ENCODE peak calls at places on chromosomes 7 and 10, in ten cellular contexts. X is GM23248; O is RWPE1; F is spleen; T is thoracic aorta; N is aorta; W is prostate gland; C is CD8-positive, alpha-beta T cell; P is hepatocyte; L is breast epithelium. Z is an unnamed sample.

GRCh38 chr7:159115601-159116501 is 28.8 kb downstream of the VIPR2 start:
- DNase-seq in X (no peak), O (no peak), F (peak), T (no peak), N (no peak), W (no peak), C (no peak), P (no peak), L (no peak), Z (no peak)

GRCh38 chr10:60739581-60739980 is 38.7 kb upstream of the CDK1 start:
- DNase-seq in X (no peak), O (no peak), F (no peak), T (no peak), N (no peak), W (no peak), C (no peak), P (no peak), L (no peak), Z (no peak)

GRCh38 chr7:56007891-56008290 is 43.4 kb downstream of the PSPH start:
- DNase-seq in X (no peak), O (no peak), F (no peak), T (no peak), N (no peak), W (no peak), C (no peak), P (no peak), L (no peak), Z (no peak)

GRCh38 chr10:129965940-129966339 is 1.9 kb upstream of the EBF3 start:
- DNase-seq in X (no peak), O (no peak), F (no peak), T (no peak), N (no peak), W (no peak), C (no peak), P (no peak), L (no peak), Z (no peak)

GRCh38 chr7:49322476-49322875 is 398.1 kb downstream of the CDC14C start:
- DNase-seq in X (no peak), O (no peak), F (no peak), T (no peak), N (no peak), W (no peak), C (no peak), P (no peak), L (no peak), Z (no peak)

GRCh38 chr7:47649901-47650300 is 68.0 kb upstream of the TNS3 start:
- DNase-seq in X (no peak), O (no peak), F (no peak), T (no peak), N (no peak), W (no peak), C (no peak), P (no peak), L (no peak), Z (no peak)

GRCh38 chr10:112390125-112390703 is 16.3 kb downstream of the ACSL5 start:
- DNase-seq in X (no peak), O (no peak), F (no peak), T (no peak), N (no peak), W (no peak), C (no peak), P (no peak), L (no peak), Z (no peak)

GRCh38 chr7:85150624-85151023 is 36.2 kb downstream of the SEMA3D start:
- DNase-seq in X (no peak), O (no peak), F (no peak), T (no peak), N (no peak), W (no peak), C (no peak), P (no peak), L (no peak), Z (no peak)

DNA sequence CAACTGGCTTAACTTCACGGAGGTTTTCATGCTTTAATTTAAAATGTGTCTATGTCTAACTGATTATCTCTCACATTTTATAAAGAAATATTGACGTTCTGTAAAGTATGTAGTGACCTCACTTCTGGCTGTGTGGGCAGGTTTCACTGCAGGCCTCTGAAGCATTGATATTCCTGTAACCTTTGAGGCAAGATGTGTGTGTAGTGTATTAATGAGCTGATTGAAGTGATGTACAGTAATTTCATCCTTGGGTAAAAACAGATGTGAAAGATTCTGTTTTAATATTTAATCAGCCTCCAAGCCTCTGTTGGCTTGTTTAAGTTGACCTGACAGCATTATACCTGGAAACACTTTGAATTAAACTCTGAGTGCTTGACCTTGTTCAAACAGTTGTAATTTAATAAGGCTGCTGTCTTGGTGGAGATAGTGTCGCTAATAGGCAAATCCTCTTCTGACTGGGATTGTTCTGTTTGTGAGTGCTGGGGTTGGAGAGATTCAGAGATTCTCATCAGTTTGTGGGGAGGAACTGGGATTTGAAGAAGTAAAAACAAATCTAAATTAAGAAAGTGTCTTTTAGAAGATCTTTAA is 74.9 kb downstream of the KAT6B start:
- DNase-seq in X (no peak), O (no peak), F (no peak), T (no peak), N (no peak), W (no peak), C (no peak), P (no peak), L (no peak), Z (no peak)
- H3K27ac ChIP-seq in X (no peak), O (no peak), F (no peak), T (no peak), N (no peak), W (no peak), C (no peak), P (peak), L (no peak), Z (no peak)

GRCh38 chr10:33315891-33316290 is 18.6 kb downstream of the NRP1 start:
- DNase-seq in X (no peak), O (no peak), F (no peak), T (no peak), N (no peak), W (no peak), C (no peak), P (no peak), L (no peak), Z (no peak)
- H3K27ac ChIP-seq in X (no peak), O (no peak), F (no peak), T (peak), N (no peak), W (no peak), C (no peak), P (peak), L (no peak), Z (no peak)

GRCh38 chr7:24508301-24508700 is 65.0 kb upstream of the PALS2 start:
- DNase-seq in X (no peak), O (no peak), F (no peak), T (no peak), N (no peak), W (no peak), C (no peak), P (peak), L (no peak), Z (no peak)
- H3K27ac ChIP-seq in X (no peak), O (no peak), F (no peak), T (no peak), N (no peak), W (no peak), C (no peak), P (peak), L (no peak), Z (no peak)

GRCh38 chr10:114380060-114380459 is 24.2 kb downstream of the AFAP1L2 start:
- DNase-seq in X (no peak), O (no peak), F (no peak), T (no peak), N (no peak), W (no peak), C (no peak), P (no peak), L (no peak), Z (no peak)
- H3K27ac ChIP-seq in X (no peak), O (no peak), F (no peak), T (no peak), N (no peak), W (no peak), C (no peak), P (no peak), L (peak), Z (no peak)

GRCh38 chr7:148021507-148022045 is 569.0 kb upstream of the C7orf33 start:
- DNase-seq in X (no peak), O (no peak), F (no peak), T (no peak), N (no peak), W (no peak), C (no peak), P (no peak), L (no peak), Z (no peak)

GRCh38 chr7:148022832-148023231 is 567.7 kb upstream of the C7orf33 start:
- DNase-seq in X (no peak), O (no peak), F (no peak), T (no peak), N (no peak), W (no peak), C (no peak), P (no peak), L (no peak), Z (no peak)

DNA sequence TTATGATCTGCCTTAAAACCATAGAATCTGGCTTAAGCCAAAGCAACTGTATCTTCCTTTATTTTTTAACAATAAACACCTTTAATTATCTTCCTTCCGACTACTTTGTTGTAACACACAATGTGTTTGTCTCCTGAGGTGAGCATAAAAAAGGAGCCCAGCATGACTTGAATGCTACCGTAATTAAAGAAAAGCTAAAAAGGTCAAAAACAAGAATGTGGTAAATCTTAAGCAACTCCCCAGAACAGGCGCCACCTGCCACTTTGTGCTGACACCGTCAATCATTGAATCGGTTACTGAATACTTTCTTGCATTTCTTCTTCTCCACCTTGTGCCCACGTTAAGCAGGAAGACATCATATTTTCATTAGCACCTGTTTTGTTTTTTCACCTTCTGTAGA is 569.9 kb upstream of the C7orf33 start:
- DNase-seq in X (no peak), O (no peak), F (no peak), T (no peak), N (no peak), W (no peak), C (no peak), P (no peak), L (no peak), Z (no peak)
- H3K27ac ChIP-seq in X (no peak), O (no peak), F (no peak), T (no peak), N (no peak), W (no peak), C (no peak), P (no peak), L (no peak), Z (no peak)

GRCh38 chr7:117124585-117125220 is 171.4 kb downstream of the ST7 start:
- DNase-seq in X (peak), O (peak), F (no peak), T (peak), N (peak), W (no peak), C (peak), P (peak), L (peak), Z (peak)

GRCh38 chr7:117123311-117123926 is 170.1 kb downstream of the ST7 start:
- DNase-seq in X (no peak), O (no peak), F (no peak), T (no peak), N (no peak), W (no peak), C (no peak), P (no peak), L (no peak), Z (no peak)

GRCh38 chr7:117119192-117119924 is 166.1 kb downstream of the ST7 start:
- DNase-seq in X (peak), O (peak), F (peak), T (peak), N (peak), W (peak), C (peak), P (peak), L (peak), Z (peak)

GRCh38 chr7:117118579-117119180 is 165.4 kb downstream of the ST7 start:
- DNase-seq in X (no peak), O (no peak), F (no peak), T (no peak), N (no peak), W (no peak), C (no peak), P (no peak), L (no peak), Z (no peak)

DNA sequence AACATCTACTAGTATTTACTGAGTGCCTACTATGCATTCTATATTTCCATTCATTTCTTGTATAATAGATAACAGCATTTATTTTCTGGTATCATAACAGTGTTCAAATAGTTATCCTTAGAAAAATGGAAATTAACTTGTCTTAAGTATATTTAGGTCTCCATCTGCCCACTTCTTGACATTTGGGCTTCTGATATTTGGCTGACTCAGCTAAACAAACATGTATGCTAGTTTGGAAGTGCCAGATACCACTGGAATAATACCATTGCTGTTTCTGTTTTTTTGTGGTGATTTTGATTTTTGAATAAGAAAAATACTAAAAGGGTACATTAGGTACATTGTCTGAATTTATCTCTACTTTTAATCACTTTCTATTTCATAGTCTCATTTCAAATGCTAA is 169.2 kb downstream of the ST7 start:
- DNase-seq in X (no peak), O (no peak), F (no peak), T (no peak), N (no peak), W (no peak), C (no peak), P (no peak), L (no peak), Z (no peak)
- H3K27ac ChIP-seq in X (no peak), O (no peak), F (no peak), T (no peak), N (no peak), W (no peak), C (no peak), P (no peak), L (no peak), Z (no peak)

GRCh38 chr7:96161897-96162296 is 160.0 kb downstream of the SLC25A13 start:
- DNase-seq in X (no peak), O (no peak), F (no peak), T (no peak), N (no peak), W (no peak), C (no peak), P (no peak), L (no peak), Z (no peak)
- H3K27ac ChIP-seq in X (no peak), O (no peak), F (no peak), T (no peak), N (no peak), W (no peak), C (no peak), P (no peak), L (no peak), Z (no peak)

GRCh38 chr10:79264942-79265341 is 82.3 kb upstream of the PPIF start:
- DNase-seq in X (peak), O (peak), F (no peak), T (no peak), N (no peak), W (peak), C (no peak), P (peak), L (peak), Z (no peak)
- H3K27ac ChIP-seq in X (peak), O (peak), F (no peak), T (peak), N (peak), W (peak), C (no peak), P (peak), L (peak), Z (no peak)

GRCh38 chr10:88457680-88458079 is 125.4 kb downstream of the RNLS start:
- DNase-seq in X (no peak), O (no peak), F (no peak), T (no peak), N (no peak), W (no peak), C (no peak), P (no peak), L (peak), Z (no peak)

GRCh38 chr10:88456730-88457129 is 126.4 kb downstream of the RNLS start:
- DNase-seq in X (peak), O (peak), F (no peak), T (no peak), N (no peak), W (no peak), C (no peak), P (no peak), L (no peak), Z (no peak)

GRCh38 chr10:88459523-88459922 is 123.6 kb downstream of the RNLS start:
- DNase-seq in X (no peak), O (no peak), F (no peak), T (no peak), N (no peak), W (no peak), C (no peak), P (no peak), L (no peak), Z (no peak)

GRCh38 chr10:88455831-88456230 is 127.3 kb downstream of the RNLS start:
- DNase-seq in X (no peak), O (no peak), F (no peak), T (no peak), N (no peak), W (no peak), C (no peak), P (no peak), L (no peak), Z (no peak)

GRCh38 chr10:88458209-88458608 is 124.9 kb downstream of the RNLS start:
- DNase-seq in X (no peak), O (no peak), F (no peak), T (no peak), N (no peak), W (no peak), C (no peak), P (no peak), L (no peak), Z (no peak)
- H3K27ac ChIP-seq in X (no peak), O (no peak), F (no peak), T (no peak), N (no peak), W (no peak), C (no peak), P (no peak), L (no peak), Z (no peak)

DNA sequence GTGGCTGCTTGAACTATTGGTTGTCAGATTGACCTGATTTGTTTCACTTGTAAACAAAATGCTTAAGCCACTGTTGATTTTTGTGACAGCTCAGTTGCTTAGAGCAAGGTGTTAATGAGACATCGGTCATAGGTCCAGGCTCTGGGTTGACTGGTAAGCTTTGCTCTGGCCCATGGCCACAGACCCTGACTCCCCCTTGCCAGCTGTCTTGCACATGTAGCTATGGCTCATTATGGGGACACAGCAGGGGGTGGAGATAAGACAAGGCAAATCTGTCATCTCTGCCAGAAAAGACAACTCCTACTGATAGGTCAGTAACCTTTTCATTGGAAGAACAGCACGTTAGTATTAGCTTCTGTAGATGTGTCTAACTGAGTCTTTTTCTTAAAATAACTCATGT is 95.3 kb downstream of the KAT6B start:
- DNase-seq in X (no peak), O (no peak), F (no peak), T (no peak), N (no peak), W (no peak), C (no peak), P (no peak), L (no peak), Z (no peak)
- H3K27ac ChIP-seq in X (no peak), O (no peak), F (no peak), T (no peak), N (no peak), W (no peak), C (no peak), P (peak), L (no peak), Z (no peak)